ENCODE peak calls at places on chromosomes 5 and 9, in five cellular contexts. N, Z, W, S and A are unnamed samples.

GRCh38 chr5:14595189-14595588 is 13.6 kb downstream of the OTULINL start:
- DNase-seq in N (no peak), Z (no peak), W (no peak), S (no peak), A (no peak)

GRCh38 chr5:477247-477646 is 34.3 kb downstream of the EXOC3 start:
- DNase-seq in N (no peak), Z (no peak), W (no peak), S (no peak), A (no peak)

GRCh38 chr5:95080026-95080425 is 204.9 kb downstream of the MCTP1 start:
- DNase-seq in N (no peak), Z (peak), W (no peak), S (no peak), A (no peak)

GRCh38 chr9:74803366-74804017 is 84.2 kb downstream of the TRPM6 start:
- DNase-seq in N (no peak), Z (no peak), W (no peak), S (no peak), A (no peak)

GRCh38 chr9:34508951-34509350 is 13.8 kb downstream of the ENHO start:
- DNase-seq in N (no peak), Z (no peak), W (no peak), S (no peak), A (no peak)

GRCh38 chr5:179617930-179618329 is 5.5 kb downstream of the HNRNPH1 start:
- DNase-seq in N (no peak), Z (no peak), W (no peak), S (no peak), A (no peak)

GRCh38 chr5:168269950-168270349 is 21.5 kb upstream of the WWC1 start:
- DNase-seq in N (no peak), Z (peak), W (no peak), S (no peak), A (no peak)

GRCh38 chr5:97098864-97099454 is 43.5 kb downstream of the LIX1 start:
- DNase-seq in N (no peak), Z (no peak), W (no peak), S (no peak), A (no peak)

GRCh38 chr9:104200456-104200994 is 106.4 kb downstream of the SMC2 start:
- DNase-seq in N (no peak), Z (no peak), W (no peak), S (no peak), A (peak)

GRCh38 chr9:112503170-112503569 is 16.5 kb downstream of the KIAA1958 start:
- DNase-seq in N (no peak), Z (no peak), W (no peak), S (no peak), A (no peak)

GRCh38 chr9:95585824-95586223 is 69.1 kb upstream of the PTCH1 start:
- DNase-seq in N (no peak), Z (no peak), W (no peak), S (no peak), A (no peak)

GRCh38 chr9:127181315-127181580 is 58.8 kb upstream of the ANGPTL2 start:
- DNase-seq in N (no peak), Z (no peak), W (no peak), S (no peak), A (peak)